ENCODE peak calls at places on chromosomes 1 and 21, in eight cellular contexts. K, B, W, T, E, I, P and C are unnamed samples.

GRCh38 chr1:13617108-13617507 is 33.5 kb downstream of the PDPN start:
- DNase-seq in E (no peak), K (no peak), B (no peak), P (no peak), I (no peak), T (no peak), W (no peak), C (no peak)

GRCh38 chr21:45413922-45414321 is 9.0 kb downstream of the COL18A1 start:
- DNase-seq in E (no peak), B (no peak), P (no peak), W (no peak), K (no peak), I (no peak), T (no peak), C (no peak)

GRCh38 chr1:230243583-230244377 is 176.7 kb downstream of the GALNT2 start:
- DNase-seq in P (no peak), E (no peak), K (no peak), W (no peak), T (peak), B (no peak), I (no peak), C (no peak)

GRCh38 chr1:31704261-31705079 is 653 bp upstream of the COL16A1 start:
- DNase-seq in P (peak), I (no peak), E (no peak), K (no peak), B (no peak), T (no peak), W (peak), C (peak)

GRCh38 chr1:226110249-226111108 is 48.0 kb downstream of the H3-3A start:
- DNase-seq in B (peak), W (peak), K (no peak), I (peak), T (peak), E (no peak), P (peak), C (peak)

GRCh38 chr1:189929501-189930099 is 548.1 kb downstream of the BRINP3 start:
- DNase-seq in K (no peak), P (no peak), E (no peak), T (no peak), W (no peak), B (no peak), I (no peak), C (no peak)

GRCh38 chr1:154352581-154353459 is 27.5 kb downstream of the ATP8B2 start:
- DNase-seq in K (no peak), W (peak), E (no peak), P (peak), T (peak), I (peak), B (peak), C (peak)

GRCh38 chr1:25598879-25599278 is 17.7 kb upstream of the MAN1C1 start:
- DNase-seq in K (no peak), I (no peak), P (no peak), T (no peak), B (no peak), E (no peak), W (no peak), C (no peak)

GRCh38 chr1:114746450-114747121 is 11.2 kb downstream of the CSDE1 start:
- DNase-seq in T (no peak), K (no peak), B (no peak), I (no peak), W (no peak), P (no peak), E (no peak), C (no peak)

GRCh38 chr1:39489567-39490239 is 1.7 kb upstream of the BMP8A start:
- DNase-seq in K (no peak), I (no peak), W (no peak), T (no peak), E (no peak), B (no peak), P (no peak), C (no peak)

GRCh38 chr1:204127597-204128242 is 24.1 kb downstream of the ETNK2 start:
- DNase-seq in T (peak), I (peak), W (peak), P (peak), K (peak), B (peak), E (peak), C (peak)

GRCh38 chr1:39178541-39179431 is 25.7 kb upstream of the MACF1 start:
- DNase-seq in I (no peak), W (no peak), T (peak), B (no peak), K (peak), E (peak), P (no peak), C (no peak)

GRCh38 chr1:183769956-183770815 is 34.7 kb upstream of the RGL1 start:
- DNase-seq in W (no peak), I (no peak), P (no peak), E (no peak), K (no peak), T (no peak), B (no peak), C (no peak)

GRCh38 chr1:159917533-159917932 is 7.8 kb downstream of the TAGLN2 start:
- DNase-seq in T (no peak), I (no peak), B (no peak), W (peak), K (no peak), P (peak), E (no peak), C (no peak)

GRCh38 chr1:5423109-5423508 is 569.1 kb downstream of the NPHP4 start:
- DNase-seq in K (no peak), T (no peak), W (no peak), E (no peak), I (no peak), B (no peak), P (no peak), C (no peak)

GRCh38 chr1:217402301-217402700 is 228.6 kb downstream of the GPATCH2 start:
- DNase-seq in E (no peak), W (no peak), B (no peak), T (no peak), P (no peak), I (no peak), K (no peak), C (no peak)

GRCh38 chr1:12604114-12604874 is 13.7 kb downstream of the DHRS3 start:
- DNase-seq in E (peak), T (peak), W (peak), K (peak), B (no peak), P (peak), I (peak), C (no peak)

GRCh38 chr1:245810789-245811337 is 656.1 kb downstream of the KIF26B start:
- DNase-seq in K (no peak), B (no peak), W (no peak), T (no peak), E (no peak), P (no peak), I (no peak), C (no peak)

GRCh38 chr1:6785721-6786505 is 659 bp downstream of the CAMTA1 start:
- DNase-seq in P (peak), T (peak), K (no peak), B (peak), I (no peak), W (peak), E (no peak), C (peak)

GRCh38 chr1:222241410-222241809 is 306.5 kb downstream of the HHIPL2 start:
- DNase-seq in T (no peak), B (no peak), P (no peak), I (no peak), E (no peak), W (no peak), K (no peak), C (no peak)

GRCh38 chr21:45976666-45977335 is 4.8 kb upstream of the COL6A1 start:
- DNase-seq in B (no peak), T (no peak), I (no peak), K (no peak), P (peak), E (no peak), W (peak), C (no peak)

GRCh38 chr1:223712856-223713494 is 636 bp downstream of the CAPN2 start:
- DNase-seq in K (no peak), I (no peak), P (peak), W (no peak), T (peak), B (peak), E (no peak), C (no peak)

GRCh38 chr1:17265950-17266349 is 17.1 kb downstream of the PADI3 start:
- DNase-seq in P (no peak), E (no peak), I (no peak), W (no peak), K (no peak), T (no peak), B (no peak), C (no peak)
- TF ChIP-seq POLR2AphosphoS5 in P (no peak), E (no peak), I (no peak), W (no peak), K (no peak), T (no peak), B (no peak), C (no peak)

GRCh38 chr1:168598963-168599362 is 22.6 kb downstream of the XCL1 start:
- DNase-seq in K (no peak), T (no peak), P (no peak), W (no peak), E (no peak), B (no peak), I (no peak), C (no peak)

GRCh38 chr1:168599636-168600035 is 23.2 kb downstream of the XCL1 start:
- DNase-seq in I (no peak), E (no peak), B (no peak), W (no peak), K (no peak), T (no peak), P (no peak), C (no peak)

GRCh38 chr1:168603501-168604107 is 27.2 kb downstream of the XCL1 start:
- DNase-seq in P (peak), B (peak), I (peak), T (peak), E (peak), K (peak), W (peak), C (peak)

GRCh38 chr1:168601051-168601450 is 24.6 kb downstream of the XCL1 start:
- DNase-seq in B (no peak), P (no peak), I (no peak), W (no peak), T (no peak), K (no peak), E (no peak), C (no peak)

DNA sequence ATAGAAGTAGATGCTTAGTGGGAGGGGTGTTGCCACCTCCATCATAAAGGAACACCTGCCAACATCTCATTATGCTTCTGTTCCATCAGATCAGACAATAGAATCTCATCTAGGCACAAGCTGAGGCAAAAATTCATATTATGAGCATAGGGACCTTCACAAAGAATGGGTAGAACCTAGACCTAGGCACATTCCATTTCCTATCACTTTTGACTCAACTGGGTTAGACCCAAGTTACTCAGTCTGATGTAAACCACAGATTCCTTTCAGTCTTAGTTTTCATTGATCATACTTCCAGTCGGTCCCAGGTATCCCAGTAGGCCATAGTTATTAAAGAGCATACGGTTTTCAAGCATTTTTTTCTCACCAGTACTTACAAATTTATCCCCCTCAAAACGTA is 21.7 kb downstream of the XCL1 start:
- DNase-seq in P (no peak), E (no peak), I (no peak), K (no peak), T (no peak), B (no peak), W (no peak), C (no peak)
- TF ChIP-seq CTCF in P (no peak), E (no peak), I (no peak), K (no peak), T (no peak), B (no peak), W (no peak), C (no peak)

GRCh38 chr1:37671261-37671660 is 21.1 kb upstream of the CDCA8 start:
- DNase-seq in P (no peak), T (no peak), B (no peak), K (no peak), I (no peak), E (no peak), W (no peak), C (no peak)

GRCh38 chr1:37677808-37678207 is 14.5 kb upstream of the CDCA8 start:
- DNase-seq in B (no peak), K (no peak), T (no peak), E (no peak), P (no peak), I (no peak), W (no peak), C (no peak)

GRCh38 chr1:37680933-37681332 is 11.4 kb upstream of the CDCA8 start:
- DNase-seq in E (no peak), P (no peak), B (no peak), K (no peak), T (no peak), W (no peak), I (no peak), C (no peak)

GRCh38 chr1:37673920-37674319 is 18.4 kb upstream of the CDCA8 start:
- DNase-seq in K (no peak), T (no peak), P (no peak), E (no peak), W (no peak), I (peak), B (peak), C (no peak)

GRCh38 chr1:37676281-37677243 is 15.8 kb upstream of the CDCA8 start:
- DNase-seq in P (peak), W (no peak), K (no peak), T (no peak), E (no peak), I (no peak), B (no peak), C (peak)
- TF ChIP-seq POLR2AphosphoS5 in P (peak), W (no peak), K (no peak), T (no peak), E (no peak), I (no peak), B (no peak), C (peak)

GRCh38 chr21:36908260-36908908 is 58.1 kb downstream of the HLCS start:
- DNase-seq in P (no peak), K (no peak), W (no peak), I (no peak), B (no peak), T (no peak), E (no peak), C (no peak)
- TF ChIP-seq CTCF in P (no peak), K (peak), W (no peak), I (no peak), B (no peak), T (no peak), E (no peak), C (no peak)

DNA sequence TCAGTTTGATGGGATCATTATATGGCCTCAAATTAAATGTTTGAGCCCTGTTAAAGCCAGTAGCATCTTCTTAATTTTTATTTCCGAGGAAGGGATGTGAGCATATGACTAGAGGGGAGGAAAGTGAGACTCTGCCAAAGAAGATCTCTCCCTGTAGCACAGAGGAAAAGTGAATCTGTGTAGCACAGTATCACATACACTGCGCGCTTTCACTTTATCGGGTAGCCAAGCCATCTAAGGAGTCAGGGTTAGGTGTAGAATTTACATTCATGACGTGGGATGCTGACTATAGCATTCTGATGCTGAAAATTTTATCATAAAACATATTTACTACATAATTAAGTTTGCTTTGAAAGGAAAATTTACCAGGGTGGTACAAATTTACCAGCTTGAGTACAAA is 24.0 kb downstream of the LRRC8D start:
- DNase-seq in P (no peak), K (no peak), E (no peak), B (no peak), T (no peak), I (no peak), W (no peak), C (no peak)
- TF ChIP-seq POLR2AphosphoS5 in P (no peak), K (no peak), E (no peak), B (no peak), T (no peak), I (no peak), W (no peak), C (no peak)

GRCh38 chr1:1034438-1034759 is 14.5 kb downstream of the AGRN start:
- DNase-seq in W (no peak), K (no peak), E (no peak), P (no peak), T (no peak), B (no peak), I (no peak), C (no peak)

GRCh38 chr1:1031659-1032245 is 11.8 kb downstream of the AGRN start:
- DNase-seq in B (no peak), T (no peak), E (no peak), P (no peak), W (no peak), K (no peak), I (no peak), C (no peak)

GRCh38 chr1:1033009-1033587 is 13.2 kb downstream of the AGRN start:
- DNase-seq in E (no peak), W (peak), P (peak), B (peak), K (no peak), T (peak), I (peak), C (peak)

GRCh38 chr1:1033731-1034437 is 14.0 kb downstream of the AGRN start:
- DNase-seq in W (no peak), E (no peak), K (no peak), T (no peak), I (no peak), P (no peak), B (no peak), C (no peak)

GRCh38 chr1:1032428-1032827 is 12.5 kb downstream of the AGRN start:
- DNase-seq in B (peak), I (peak), K (no peak), T (no peak), W (peak), P (peak), E (no peak), C (no peak)
- TF ChIP-seq CTCF in B (no peak), I (no peak), K (no peak), T (no peak), W (no peak), P (no peak), E (no peak), C (no peak)

DNA sequence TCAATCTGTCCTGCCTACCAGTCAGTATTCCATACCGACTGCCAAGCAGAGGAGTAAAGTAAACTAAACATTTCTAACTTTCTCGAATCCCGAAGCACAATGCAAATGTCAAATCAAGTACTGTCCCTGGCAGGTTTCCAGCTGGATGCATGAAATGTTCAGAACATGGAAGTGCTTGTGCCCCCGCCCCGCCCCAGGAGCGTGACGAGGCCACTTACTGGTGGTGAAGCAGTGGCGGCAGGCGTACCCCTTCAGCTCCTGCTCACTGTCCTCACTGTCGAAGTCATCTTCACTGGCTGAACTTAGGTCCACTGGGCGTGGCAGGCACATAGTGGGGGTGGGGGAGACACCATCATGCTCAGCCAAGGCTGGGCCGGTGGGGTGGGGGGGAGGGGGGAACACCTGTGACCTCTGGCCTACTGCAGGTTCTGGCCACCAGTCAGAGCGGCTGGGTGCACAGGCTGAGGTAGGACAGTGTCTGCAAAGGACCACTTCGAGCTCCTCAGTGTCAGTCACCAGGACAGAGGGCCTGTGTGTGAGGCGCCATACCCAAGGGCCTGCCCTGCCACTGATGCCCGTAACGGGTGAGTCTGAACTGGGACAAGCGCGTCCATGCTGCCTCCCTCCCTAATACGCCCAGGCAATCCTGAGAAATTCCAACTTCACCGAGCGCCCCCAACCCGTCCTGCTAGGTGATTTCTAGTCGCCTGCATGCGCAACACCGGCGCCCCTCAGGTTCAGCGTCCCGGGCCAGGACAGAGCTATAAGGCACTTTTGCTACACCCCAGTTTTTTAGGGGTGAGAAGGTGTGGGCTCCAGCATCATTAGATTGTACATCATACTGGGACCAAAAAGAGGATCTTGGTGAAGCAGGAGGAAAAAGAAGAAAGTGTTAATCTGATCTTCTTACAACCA is 46.9 kb downstream of the SLC45A1 start:
- DNase-seq in K (no peak), P (peak), I (no peak), E (no peak), B (no peak), W (no peak), T (no peak), C (peak)
- TF ChIP-seq POLR2AphosphoS5 in K (no peak), P (peak), I (no peak), E (no peak), B (no peak), W (peak), T (no peak), C (peak)

GRCh38 chr1:107555578-107555977 is 409.4 kb downstream of the VAV3 start:
- DNase-seq in E (no peak), K (no peak), B (no peak), T (no peak), W (no peak), I (no peak), P (no peak), C (no peak)
- TF ChIP-seq CTCF in E (no peak), K (no peak), B (no peak), T (no peak), W (no peak), I (no peak), P (no peak), C (no peak)